ENCODE peak calls at places on chromosomes 2 and 18, in four cellular contexts. K is WTC11, B is K562, D is SK-N-SH. N is an unnamed sample.

GRCh38 chr18:57352761-57353136 is 392 bp downstream of the ST8SIA3 start:
- DNase-seq in K (peak), B (no peak), D (peak), N (no peak)

GRCh38 chr2:158729873-158730620 is 65.1 kb upstream of the DAPL1 start:
- DNase-seq in B (no peak), K (no peak), D (no peak), N (no peak)

GRCh38 chr2:97935719-97936161 is 60.0 kb downstream of the TMEM131 start:
- DNase-seq in B (peak), D (peak), K (no peak), N (peak)

GRCh38 chr2:138502253-138503086 is 900 bp downstream of the SPOPL start:
- DNase-seq in D (peak), K (no peak), B (peak), N (peak)

GRCh38 chr2:204072443-204073324 is 136.1 kb downstream of the ICOS start:
- DNase-seq in K (peak), D (peak), B (peak), N (peak)

GRCh38 chr2:9260411-9261037 is 53.9 kb downstream of the ASAP2 start:
- DNase-seq in K (no peak), B (no peak), D (no peak), N (no peak)

GRCh38 chr2:104164721-104165252 is 689.1 kb upstream of the POU3F3 start:
- DNase-seq in B (no peak), D (no peak), K (peak), N (no peak)

GRCh38 chr2:213317929-213318328 is 33.7 kb downstream of the SPAG16 start:
- DNase-seq in B (no peak), K (no peak), D (no peak), N (no peak)

GRCh38 chr18:45838302-45839070 is 13.0 kb downstream of the SIGLEC15 start:
- DNase-seq in B (no peak), K (no peak), D (peak), N (no peak)

GRCh38 chr2:237626813-237627451 is 455 bp upstream of the LRRFIP1 start:
- DNase-seq in D (no peak), K (peak), B (no peak), N (no peak)

GRCh38 chr2:47664817-47665216 is 118.1 kb upstream of the MSH6 start:
- DNase-seq in K (peak), D (no peak), B (peak), N (no peak)

GRCh38 chr2:84800194-84800805 is 80.6 kb downstream of the TRABD2A start:
- DNase-seq in K (no peak), B (no peak), D (no peak), N (no peak)

GRCh38 chr2:139835101-139835500 is 1054.9 kb upstream of the NXPH2 start:
- DNase-seq in K (no peak), B (no peak), D (no peak), N (no peak)

GRCh38 chr2:183028108-183028507 is 10.1 kb downstream of the NCKAP1 start:
- DNase-seq in B (no peak), K (no peak), D (no peak), N (no peak)

GRCh38 chr2:159755788-159756187 is 42.2 kb downstream of the CD302 start:
- DNase-seq in K (no peak), B (peak), D (no peak), N (peak)

GRCh38 chr2:118865106-118865505 is 17.7 kb upstream of the EN1 start:
- DNase-seq in D (peak), K (peak), B (peak), N (peak)

GRCh38 chr2:115168457-115168856 is 726.0 kb downstream of the DPP10 start:
- DNase-seq in B (no peak), D (no peak), K (no peak), N (no peak)
- TF ChIP-seq FOXJ3 in B (no peak), D (no peak), K (no peak), N (no peak)

DNA sequence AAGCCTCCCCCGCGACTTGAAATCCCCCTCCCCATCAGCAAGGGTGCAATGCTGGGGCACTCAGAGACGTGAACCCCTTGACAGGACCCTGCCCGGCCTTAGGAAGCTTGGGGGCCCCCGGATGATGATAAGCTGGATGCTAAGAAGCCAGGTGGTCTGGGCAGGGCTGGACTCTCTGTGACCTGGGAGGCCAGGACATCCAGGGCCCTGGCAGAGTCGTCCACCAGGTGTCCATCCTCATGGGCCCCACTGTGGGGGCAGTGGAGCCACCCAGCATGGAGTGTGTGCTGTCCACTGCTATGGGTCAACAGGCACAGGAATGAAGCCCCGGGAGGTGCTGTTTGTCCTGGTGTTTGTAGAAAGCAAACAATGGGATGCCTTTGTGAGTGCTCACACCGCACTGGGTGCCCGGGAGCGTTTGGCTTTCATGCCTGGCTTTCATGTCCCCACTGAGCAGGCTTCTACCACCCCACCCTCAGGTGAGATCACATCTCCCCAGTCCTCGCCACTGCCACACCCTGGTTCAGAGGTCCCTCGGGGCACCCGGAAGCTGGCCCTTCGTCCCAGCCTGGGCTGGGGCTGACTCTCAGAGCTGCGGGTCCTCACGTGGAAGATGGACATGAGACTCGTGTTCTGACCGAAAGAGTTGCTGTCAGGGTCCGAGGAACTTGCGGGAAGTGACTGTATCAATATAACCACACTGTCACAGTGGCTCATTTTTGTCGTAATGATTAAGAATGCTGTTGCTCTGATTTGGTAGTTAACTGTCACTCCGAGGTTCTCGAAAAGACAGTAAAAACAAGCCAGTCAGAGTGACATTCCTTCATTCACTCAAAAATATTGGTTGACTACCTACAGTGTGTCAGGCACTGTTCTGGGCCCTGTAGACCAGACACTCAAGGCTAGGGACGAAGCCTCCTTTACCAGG is 53.3 kb downstream of the INHBB start:
- DNase-seq in K (no peak), B (no peak), D (no peak), N (peak)
- TF ChIP-seq FOXJ3 in K (no peak), B (no peak), D (no peak), N (peak)

GRCh38 chr2:163606878-163607277 is 128.9 kb downstream of the FIGN start:
- DNase-seq in D (no peak), K (no peak), B (no peak), N (no peak)

GRCh38 chr2:163600801-163601200 is 135.0 kb downstream of the FIGN start:
- DNase-seq in D (no peak), B (no peak), K (no peak), N (no peak)

GRCh38 chr2:163604941-163605555 is 130.8 kb downstream of the FIGN start:
- DNase-seq in K (no peak), B (no peak), D (no peak), N (no peak)

GRCh38 chr2:163602196-163602595 is 133.6 kb downstream of the FIGN start:
- DNase-seq in K (no peak), D (no peak), B (no peak), N (no peak)

DNA sequence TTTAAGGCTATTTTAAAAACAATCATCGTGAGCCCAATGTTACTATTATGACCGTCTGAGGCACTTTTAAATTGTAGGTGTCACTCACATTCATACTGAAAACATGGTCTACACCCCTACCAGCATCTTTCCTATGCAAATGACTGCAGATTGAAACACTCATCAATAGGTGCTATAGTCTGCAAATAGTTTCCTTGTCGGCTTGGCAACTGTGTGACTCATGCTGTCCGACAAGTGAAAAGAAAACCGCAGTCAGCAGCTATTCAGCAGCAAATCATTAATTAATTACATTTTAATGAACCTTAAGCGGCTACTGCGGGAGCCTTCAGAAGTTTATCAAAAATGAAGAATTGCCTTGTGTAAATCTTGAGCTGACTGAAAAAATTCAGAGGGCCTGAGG is 134.4 kb downstream of the FIGN start:
- DNase-seq in D (no peak), K (no peak), B (no peak), N (no peak)
- TF ChIP-seq FOXJ3 in D (no peak), K (no peak), B (no peak), N (no peak)

DNA sequence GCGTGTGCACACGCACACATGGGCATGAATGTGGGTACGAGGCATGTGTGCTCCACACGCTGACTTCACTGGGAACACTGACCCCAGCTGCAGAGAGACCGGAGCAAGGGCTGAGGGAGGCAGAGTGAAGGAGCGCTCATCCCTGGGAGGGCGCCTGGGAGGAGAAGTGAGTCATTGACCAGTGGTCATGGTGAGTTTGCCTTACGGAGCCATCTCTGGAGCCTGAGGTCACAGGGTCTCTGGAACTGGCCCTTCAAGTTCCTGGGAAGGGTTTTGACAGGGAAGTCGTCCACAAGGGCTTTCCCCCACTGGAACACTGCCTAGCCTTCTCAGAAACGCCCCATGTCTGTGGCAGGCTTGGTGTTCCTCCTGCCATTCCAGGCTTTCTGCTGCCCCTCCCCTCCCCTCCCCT is 14.3 kb upstream of the TMEM185B start:
- DNase-seq in K (no peak), B (peak), D (no peak), N (no peak)
- TF ChIP-seq FOXJ3 in K (no peak), B (no peak), D (no peak), N (no peak)

GRCh38 chr18:11828772-11829432 is 22.3 kb upstream of the CHMP1B start:
- DNase-seq in D (no peak), K (no peak), B (no peak), N (no peak)

GRCh38 chr18:11826836-11827235 is 24.4 kb upstream of the CHMP1B start:
- DNase-seq in B (no peak), K (no peak), D (no peak), N (peak)

GRCh38 chr18:11823545-11823944 is 27.7 kb upstream of the CHMP1B start:
- DNase-seq in D (no peak), B (peak), K (no peak), N (no peak)

GRCh38 chr18:11830585-11830984 is 20.6 kb upstream of the CHMP1B start:
- DNase-seq in K (no peak), D (no peak), B (no peak), N (no peak)

GRCh38 chr18:11827963-11828362 is 23.2 kb upstream of the CHMP1B start:
- DNase-seq in K (no peak), D (no peak), B (no peak), N (no peak)
- TF ChIP-seq FOXJ3 in K (no peak), D (no peak), B (no peak), N (no peak)